ENCODE peak calls at places on chromosome 14, in ten cellular contexts. One of them, this sample, is unnamed.

GRCh38 chr14:23437142-23438129 is 2.0 kb upstream of the MYH7 start:
- DNase-seq in mucosa of descending colon: no peak
- DNase-seq in pancreas: no peak
- DNase-seq in sigmoid colon: no peak
- DNase-seq in gastrocnemius medialis: no peak
- DNase-seq in tibial nerve: no peak
- DNase-seq in psoas muscle: no peak
- DNase-seq in tibial artery: no peak
- DNase-seq in A673: no peak
- DNase-seq in mammary epithelial cell: no peak
- DNase-seq in this sample: no peak

GRCh38 chr14:105865266-105865903 is 339.0 kb downstream of the TMEM121 start:
- DNase-seq in mammary epithelial cell: no peak
- DNase-seq in sigmoid colon: peak; percentile 54
- DNase-seq in gastrocnemius medialis: no peak
- DNase-seq in A673: no peak
- DNase-seq in tibial artery: no peak
- DNase-seq in tibial nerve: peak; percentile 4
- DNase-seq in psoas muscle: no peak
- DNase-seq in mucosa of descending colon: peak; percentile 16
- DNase-seq in pancreas: peak; percentile 46
- DNase-seq in this sample: no peak

GRCh38 chr14:23380197-23381016 is 3.6 kb downstream of the CMTM5 start:
- DNase-seq in sigmoid colon: no peak
- DNase-seq in mammary epithelial cell: no peak
- DNase-seq in mucosa of descending colon: no peak
- DNase-seq in gastrocnemius medialis: no peak
- DNase-seq in psoas muscle: no peak
- DNase-seq in tibial nerve: no peak
- DNase-seq in pancreas: no peak
- DNase-seq in tibial artery: no peak
- DNase-seq in A673: no peak
- DNase-seq in this sample: no peak

GRCh38 chr14:52706724-52707706 is at the start of gene PSMC6:
- DNase-seq in gastrocnemius medialis: peak; percentile 93
- DNase-seq in tibial artery: peak; percentile 93
- DNase-seq in A673: peak; percentile 95
- DNase-seq in psoas muscle: peak; percentile 95
- DNase-seq in mucosa of descending colon: peak; percentile 97
- DNase-seq in sigmoid colon: peak; percentile 96
- DNase-seq in tibial nerve: peak; percentile 88
- DNase-seq in mammary epithelial cell: peak; percentile 91
- DNase-seq in pancreas: peak; percentile 96
- DNase-seq in this sample: peak; percentile 97

GRCh38 chr14:71574976-71575375 is 357.3 kb upstream of the RGS6 start:
- DNase-seq in tibial nerve: no peak
- DNase-seq in tibial artery: no peak
- DNase-seq in mammary epithelial cell: peak; percentile 14
- DNase-seq in psoas muscle: no peak
- DNase-seq in A673: peak; percentile 65
- DNase-seq in sigmoid colon: no peak
- DNase-seq in gastrocnemius medialis: no peak
- DNase-seq in mucosa of descending colon: no peak
- DNase-seq in pancreas: no peak
- DNase-seq in this sample: peak; percentile 87

GRCh38 chr14:55133416-55133815 is 4.4 kb downstream of the LGALS3 start:
- DNase-seq in mammary epithelial cell: peak; percentile 28
- DNase-seq in sigmoid colon: no peak
- DNase-seq in psoas muscle: no peak
- DNase-seq in A673: peak; percentile 63
- DNase-seq in tibial artery: no peak
- DNase-seq in gastrocnemius medialis: no peak
- DNase-seq in mucosa of descending colon: no peak
- DNase-seq in tibial nerve: no peak
- DNase-seq in pancreas: no peak
- DNase-seq in this sample: peak; percentile 71

GRCh38 chr14:90405755-90406154 is 8.9 kb downstream of the CALM1 start:
- DNase-seq in sigmoid colon: no peak
- DNase-seq in gastrocnemius medialis: no peak
- DNase-seq in tibial nerve: no peak
- DNase-seq in mammary epithelial cell: no peak
- DNase-seq in pancreas: no peak
- DNase-seq in A673: peak; percentile 55
- DNase-seq in mucosa of descending colon: no peak
- DNase-seq in tibial artery: no peak
- DNase-seq in psoas muscle: no peak
- DNase-seq in this sample: no peak

GRCh38 chr14:76917759-76918175 is 91.6 kb downstream of the LRRC74A start:
- DNase-seq in A673: peak; percentile 76
- DNase-seq in sigmoid colon: peak; percentile 88
- DNase-seq in gastrocnemius medialis: peak; percentile 89
- DNase-seq in tibial artery: peak; percentile 69
- DNase-seq in mammary epithelial cell: no peak
- DNase-seq in mucosa of descending colon: no peak
- DNase-seq in tibial nerve: no peak
- DNase-seq in pancreas: no peak
- DNase-seq in psoas muscle: peak; percentile 74
- DNase-seq in this sample: no peak

GRCh38 chr14:91931478-91932088 is 15.9 kb downstream of the FBLN5 start:
- DNase-seq in gastrocnemius medialis: no peak
- DNase-seq in tibial artery: peak; percentile 35
- DNase-seq in sigmoid colon: peak; percentile 42
- DNase-seq in A673: no peak
- DNase-seq in mucosa of descending colon: no peak
- DNase-seq in psoas muscle: no peak
- DNase-seq in pancreas: no peak
- DNase-seq in tibial nerve: no peak
- DNase-seq in mammary epithelial cell: no peak
- DNase-seq in this sample: no peak

GRCh38 chr14:105857816-105858675 is 331.7 kb downstream of the TMEM121 start:
- DNase-seq in mammary epithelial cell: no peak
- DNase-seq in mucosa of descending colon: peak; percentile 24
- DNase-seq in tibial artery: peak; percentile 10
- DNase-seq in sigmoid colon: peak; percentile 56
- DNase-seq in psoas muscle: no peak
- DNase-seq in gastrocnemius medialis: no peak
- DNase-seq in tibial nerve: no peak
- DNase-seq in pancreas: peak; percentile 63
- DNase-seq in A673: no peak
- DNase-seq in this sample: no peak

GRCh38 chr14:57389646-57390036 is 745 bp upstream of the NAA30 start:
- DNase-seq in tibial nerve: no peak
- DNase-seq in A673: no peak
- DNase-seq in gastrocnemius medialis: no peak
- DNase-seq in tibial artery: no peak
- DNase-seq in mucosa of descending colon: no peak
- DNase-seq in sigmoid colon: no peak
- DNase-seq in pancreas: no peak
- DNase-seq in mammary epithelial cell: no peak
- DNase-seq in psoas muscle: no peak
- DNase-seq in this sample: no peak

GRCh38 chr14:36582011-36582873 is at the start of gene NKX2-8:
- DNase-seq in tibial artery: no peak
- DNase-seq in mucosa of descending colon: no peak
- DNase-seq in A673: peak; percentile 21
- DNase-seq in pancreas: peak; percentile 65
- DNase-seq in sigmoid colon: no peak
- DNase-seq in tibial nerve: no peak
- DNase-seq in mammary epithelial cell: peak; percentile 19
- DNase-seq in gastrocnemius medialis: no peak
- DNase-seq in psoas muscle: no peak
- DNase-seq in this sample: peak; percentile 6

GRCh38 chr14:68557648-68558047 is 235.2 kb downstream of the ZFP36L1 start:
- DNase-seq in mammary epithelial cell: no peak
- DNase-seq in mucosa of descending colon: no peak
- DNase-seq in gastrocnemius medialis: no peak
- DNase-seq in A673: no peak
- DNase-seq in tibial nerve: no peak
- DNase-seq in pancreas: no peak
- DNase-seq in sigmoid colon: no peak
- DNase-seq in psoas muscle: no peak
- DNase-seq in tibial artery: no peak
- DNase-seq in this sample: no peak

GRCh38 chr14:88426271-88426670 is 40.8 kb downstream of the SPATA7 start:
- DNase-seq in tibial artery: no peak
- DNase-seq in A673: no peak
- DNase-seq in mammary epithelial cell: no peak
- DNase-seq in pancreas: no peak
- DNase-seq in tibial nerve: no peak
- DNase-seq in gastrocnemius medialis: no peak
- DNase-seq in psoas muscle: no peak
- DNase-seq in sigmoid colon: no peak
- DNase-seq in mucosa of descending colon: no peak
- DNase-seq in this sample: peak; percentile 61

GRCh38 chr14:64734990-64735389 is 30.8 kb downstream of the PLEKHG3 start:
- DNase-seq in sigmoid colon: no peak
- DNase-seq in mammary epithelial cell: no peak
- DNase-seq in mucosa of descending colon: peak; percentile 17
- DNase-seq in gastrocnemius medialis: no peak
- DNase-seq in tibial nerve: no peak
- DNase-seq in A673: no peak
- DNase-seq in psoas muscle: no peak
- DNase-seq in tibial artery: no peak
- DNase-seq in pancreas: no peak
- DNase-seq in this sample: no peak
- H3K36me3 ChIP-seq in sigmoid colon: peaks cover 53% of the 10 kb centered on the region
- H3K36me3 ChIP-seq in mammary epithelial cell: peaks cover 44% of the 10 kb centered on the region
- H3K36me3 ChIP-seq in mucosa of descending colon: peaks cover 6% of the 10 kb centered on the region
- H3K36me3 ChIP-seq in gastrocnemius medialis: no peaks in the 10 kb centered on the region
- H3K36me3 ChIP-seq in tibial nerve: no peaks in the 10 kb centered on the region
- H3K36me3 ChIP-seq in A673: peaks cover 33% of the 10 kb centered on the region
- H3K36me3 ChIP-seq in psoas muscle: no peaks in the 10 kb centered on the region
- H3K36me3 ChIP-seq in tibial artery: peaks cover 76% of the 10 kb centered on the region
- H3K36me3 ChIP-seq in pancreas: peaks cover 33% of the 10 kb centered on the region
- H3K36me3 ChIP-seq in this sample: peaks cover 9% of the 10 kb centered on the region

GRCh38 chr14:99745307-99745951 is 47.8 kb upstream of the EML1 start:
- DNase-seq in tibial artery: no peak
- DNase-seq in A673: no peak
- DNase-seq in mammary epithelial cell: no peak
- DNase-seq in psoas muscle: no peak
- DNase-seq in gastrocnemius medialis: no peak
- DNase-seq in tibial nerve: no peak
- DNase-seq in pancreas: no peak
- DNase-seq in mucosa of descending colon: no peak
- DNase-seq in sigmoid colon: no peak
- DNase-seq in this sample: peak; percentile 29
- H3K4me1 ChIP-seq in tibial artery: no peaks in the 10 kb centered on the region
- H3K4me1 ChIP-seq in A673: peaks cover 13% of the 10 kb centered on the region
- H3K4me1 ChIP-seq in mammary epithelial cell: no peaks in the 10 kb centered on the region
- H3K4me1 ChIP-seq in psoas muscle: peaks cover 53% of the 10 kb centered on the region
- H3K4me1 ChIP-seq in gastrocnemius medialis: peaks cover 32% of the 10 kb centered on the region
- H3K4me1 ChIP-seq in tibial nerve: peaks cover 22% of the 10 kb centered on the region
- H3K4me1 ChIP-seq in pancreas: no peaks in the 10 kb centered on the region
- H3K4me1 ChIP-seq in mucosa of descending colon: peaks cover 4% of the 10 kb centered on the region
- H3K4me1 ChIP-seq in sigmoid colon: peaks cover 76% of the 10 kb centered on the region
- H3K4me1 ChIP-seq in this sample: peaks cover 27% of the 10 kb centered on the region

GRCh38 chr14:73467377-73467776 is 9.0 kb upstream of the NUMB start:
- DNase-seq in mammary epithelial cell: no peak
- DNase-seq in gastrocnemius medialis: no peak
- DNase-seq in pancreas: no peak
- DNase-seq in mucosa of descending colon: no peak
- DNase-seq in A673: no peak
- DNase-seq in tibial nerve: no peak
- DNase-seq in sigmoid colon: no peak
- DNase-seq in tibial artery: no peak
- DNase-seq in psoas muscle: no peak
- DNase-seq in this sample: peak; percentile 36

GRCh38 chr14:73467800-73468199 is 9.5 kb upstream of the NUMB start:
- DNase-seq in tibial artery: no peak
- DNase-seq in sigmoid colon: no peak
- DNase-seq in gastrocnemius medialis: no peak
- DNase-seq in mucosa of descending colon: no peak
- DNase-seq in tibial nerve: no peak
- DNase-seq in psoas muscle: no peak
- DNase-seq in mammary epithelial cell: no peak
- DNase-seq in pancreas: no peak
- DNase-seq in A673: no peak
- DNase-seq in this sample: no peak

GRCh38 chr14:73463411-73463810 is 5.1 kb upstream of the NUMB start:
- DNase-seq in mucosa of descending colon: no peak
- DNase-seq in A673: peak; percentile 68
- DNase-seq in pancreas: no peak
- DNase-seq in mammary epithelial cell: peak; percentile 99
- DNase-seq in tibial nerve: no peak
- DNase-seq in tibial artery: peak; percentile 73
- DNase-seq in gastrocnemius medialis: peak; percentile 23
- DNase-seq in sigmoid colon: peak; percentile 75
- DNase-seq in psoas muscle: peak; percentile 47
- DNase-seq in this sample: peak; percentile 90

GRCh38 chr14:73468808-73469386 is 10.6 kb upstream of the NUMB start:
- DNase-seq in gastrocnemius medialis: no peak
- DNase-seq in mammary epithelial cell: no peak
- DNase-seq in pancreas: no peak
- DNase-seq in tibial artery: no peak
- DNase-seq in psoas muscle: no peak
- DNase-seq in sigmoid colon: no peak
- DNase-seq in mucosa of descending colon: no peak
- DNase-seq in A673: no peak
- DNase-seq in tibial nerve: no peak
- DNase-seq in this sample: peak; percentile 53

GRCh38 chr14:73465833-73466532 is 7.6 kb upstream of the NUMB start:
- DNase-seq in mammary epithelial cell: no peak
- DNase-seq in psoas muscle: no peak
- DNase-seq in A673: no peak
- DNase-seq in mucosa of descending colon: no peak
- DNase-seq in gastrocnemius medialis: no peak
- DNase-seq in tibial nerve: no peak
- DNase-seq in pancreas: no peak
- DNase-seq in sigmoid colon: no peak
- DNase-seq in tibial artery: no peak
- DNase-seq in this sample: no peak
- H3K4me3 ChIP-seq in mammary epithelial cell: no peak overlapping the region
- H3K4me3 ChIP-seq in psoas muscle: no peak overlapping the region
- H3K4me3 ChIP-seq in A673: no peak overlapping the region
- H3K4me3 ChIP-seq in mucosa of descending colon: no peak overlapping the region
- H3K4me3 ChIP-seq in gastrocnemius medialis: no peak overlapping the region
- H3K4me3 ChIP-seq in tibial nerve: peak overlapping the region; percentile 10
- H3K4me3 ChIP-seq in pancreas: no peak overlapping the region
- H3K4me3 ChIP-seq in sigmoid colon: peak overlapping the region; percentile 19
- H3K4me3 ChIP-seq in tibial artery: no peak overlapping the region
- H3K4me3 ChIP-seq in this sample: no peak overlapping the region

GRCh38 chr14:92939699-92940098 is 16.7 kb downstream of the CHGA start:
- DNase-seq in mammary epithelial cell: no peak
- DNase-seq in gastrocnemius medialis: no peak
- DNase-seq in A673: no peak
- DNase-seq in tibial nerve: no peak
- DNase-seq in tibial artery: no peak
- DNase-seq in mucosa of descending colon: no peak
- DNase-seq in sigmoid colon: no peak
- DNase-seq in pancreas: no peak
- DNase-seq in psoas muscle: no peak
- DNase-seq in this sample: no peak
- H3K36me3 ChIP-seq in mammary epithelial cell: no peaks in the 10 kb centered on the region
- H3K36me3 ChIP-seq in gastrocnemius medialis: no peaks in the 10 kb centered on the region
- H3K36me3 ChIP-seq in A673: no peaks in the 10 kb centered on the region
- H3K36me3 ChIP-seq in tibial nerve: no peaks in the 10 kb centered on the region
- H3K36me3 ChIP-seq in tibial artery: peaks cover 24% of the 10 kb centered on the region
- H3K36me3 ChIP-seq in mucosa of descending colon: no peaks in the 10 kb centered on the region
- H3K36me3 ChIP-seq in sigmoid colon: peaks cover 15% of the 10 kb centered on the region
- H3K36me3 ChIP-seq in pancreas: peaks cover 13% of the 10 kb centered on the region
- H3K36me3 ChIP-seq in psoas muscle: no peaks in the 10 kb centered on the region
- H3K36me3 ChIP-seq in this sample: peaks cover 23% of the 10 kb centered on the region

GRCh38 chr14:21022686-21023085 is 2.2 kb downstream of the NDRG2 start:
- DNase-seq in tibial nerve: no peak
- DNase-seq in sigmoid colon: no peak
- DNase-seq in psoas muscle: no peak
- DNase-seq in tibial artery: no peak
- DNase-seq in gastrocnemius medialis: no peak
- DNase-seq in mucosa of descending colon: no peak
- DNase-seq in A673: no peak
- DNase-seq in pancreas: no peak
- DNase-seq in mammary epithelial cell: no peak
- DNase-seq in this sample: no peak
- H3K4me1 ChIP-seq in tibial nerve: peaks cover 23% of the 10 kb centered on the region
- H3K4me1 ChIP-seq in sigmoid colon: peaks cover 43% of the 10 kb centered on the region
- H3K4me1 ChIP-seq in psoas muscle: peaks cover 72% of the 10 kb centered on the region
- H3K4me1 ChIP-seq in tibial artery: peaks cover 6% of the 10 kb centered on the region
- H3K4me1 ChIP-seq in gastrocnemius medialis: peaks cover 81% of the 10 kb centered on the region
- H3K4me1 ChIP-seq in mucosa of descending colon: peaks cover 12% of the 10 kb centered on the region
- H3K4me1 ChIP-seq in A673: peaks cover 5% of the 10 kb centered on the region
- H3K4me1 ChIP-seq in pancreas: peaks cover 5% of the 10 kb centered on the region
- H3K4me1 ChIP-seq in mammary epithelial cell: peaks cover 9% of the 10 kb centered on the region
- H3K4me1 ChIP-seq in this sample: peaks cover 5% of the 10 kb centered on the region

This sample was measured in adipocyte.